ENCODE peak calls at places on chromosomes 13 and 19, in six cellular contexts. G is mucosa of descending colon, Q is astrocyte, A is fibroblast of mammary gland, W is thyroid gland, B is retinal pigment epithelial cell. S is an unnamed sample.

GRCh38 chr13:102724923-102725322 is 30.1 kb upstream of the METTL21C start:
- DNase-seq in G (peak), Q (peak), A (peak), W (no peak), B (no peak), S (peak)

GRCh38 chr13:37395544-37395943 is 203.0 kb downstream of the POSTN start:
- DNase-seq in G (no peak), Q (no peak), A (no peak), W (no peak), B (no peak), S (no peak)

GRCh38 chr13:34816543-34816942 is 125.5 kb upstream of the NBEA start:
- DNase-seq in G (no peak), Q (peak), A (no peak), W (no peak), B (no peak), S (peak)

GRCh38 chr19:49741210-49741844 is 21.8 kb downstream of the TSKS start:
- DNase-seq in G (no peak), Q (no peak), A (peak), W (no peak), B (no peak), S (peak)

GRCh38 chr13:42214445-42214844 is 57.5 kb upstream of the AKAP11 start:
- DNase-seq in G (no peak), Q (no peak), A (no peak), W (no peak), B (no peak), S (no peak)

GRCh38 chr13:48192536-48192935 is 40.5 kb upstream of the ITM2B start:
- DNase-seq in G (no peak), Q (no peak), A (no peak), W (no peak), B (no peak), S (no peak)

GRCh38 chr13:53398051-53398450 is 369.4 kb downstream of the OLFM4 start:
- DNase-seq in G (no peak), Q (no peak), A (no peak), W (no peak), B (no peak), S (no peak)

GRCh38 chr13:100130092-100130491 is 41.2 kb downstream of the PCCA start:
- DNase-seq in G (no peak), Q (peak), A (peak), W (peak), B (no peak), S (no peak)

GRCh38 chr13:63463782-63464610 is 2048.3 kb upstream of the PCDH20 start:
- DNase-seq in G (no peak), Q (no peak), A (no peak), W (no peak), B (no peak), S (no peak)

GRCh38 chr13:113997845-113998751 is 24.2 kb upstream of the C13orf46 start:
- DNase-seq in G (peak), Q (no peak), A (peak), W (peak), B (no peak), S (peak)

GRCh38 chr13:50509771-50510441 is 333.6 kb downstream of the DLEU7 start:
- DNase-seq in G (no peak), Q (peak), A (no peak), W (no peak), B (no peak), S (no peak)

GRCh38 chr13:33859691-33860303 is 41.8 kb downstream of the RFC3 start:
- DNase-seq in G (no peak), Q (no peak), A (peak), W (no peak), B (no peak), S (no peak)

GRCh38 chr13:94956407-94957110 is 244.2 kb upstream of the SOX21 start:
- DNase-seq in G (no peak), Q (peak), A (no peak), W (no peak), B (no peak), S (no peak)

GRCh38 chr19:18587962-18588610 is 512 bp upstream of the REX1BD start:
- DNase-seq in G (no peak), Q (no peak), A (no peak), W (no peak), B (no peak), S (no peak)

GRCh38 chr19:18588611-18589379 is at the start of gene REX1BD:
- DNase-seq in G (peak), Q (peak), A (peak), W (peak), B (peak), S (peak)

GRCh38 chr19:18591735-18592385 is 3.3 kb downstream of the REX1BD start:
- DNase-seq in G (no peak), Q (no peak), A (peak), W (no peak), B (no peak), S (no peak)

GRCh38 chr19:18589380-18590272 is 1.0 kb downstream of the REX1BD start:
- DNase-seq in G (peak), Q (peak), A (peak), W (peak), B (no peak), S (peak)

GRCh38 chr19:18590273-18591272 is 2.0 kb downstream of the REX1BD start:
- DNase-seq in G (no peak), Q (peak), A (peak), W (no peak), B (no peak), S (peak)
- TF ChIP-seq CTCF in G (no peak), Q (peak), A (peak), W (no peak), B (peak), S (peak)

DNA sequence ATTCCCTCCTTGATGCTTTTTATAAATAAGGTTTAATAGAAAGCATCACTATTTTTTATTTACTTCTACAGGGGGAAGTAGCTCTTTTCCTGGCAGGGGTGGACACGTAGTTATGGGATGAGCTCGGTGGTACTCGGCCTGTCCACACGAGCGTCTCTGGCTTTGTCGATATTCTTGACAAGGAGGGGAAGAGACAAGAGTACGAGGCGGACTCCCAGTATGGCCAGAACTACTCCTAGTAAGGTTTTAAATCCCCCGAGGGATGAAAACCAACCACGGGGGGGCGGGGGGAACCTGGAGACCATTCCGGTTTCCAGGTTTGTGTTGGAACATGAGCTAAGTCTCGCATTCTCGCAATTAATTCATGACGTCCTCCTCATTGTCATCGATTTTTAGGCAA is 5.6 kb upstream of the BSG start:
- DNase-seq in G (no peak), Q (no peak), A (no peak), W (no peak), B (no peak), S (no peak)
- H3K4me3 ChIP-seq in G (no peak), Q (no peak), A (no peak), W (no peak), B (no peak), S (no peak)

GRCh38 chr19:4241824-4242430 is 5.0 kb upstream of the YJU2 start:
- DNase-seq in G (no peak), Q (no peak), A (no peak), W (no peak), B (no peak), S (no peak)

GRCh38 chr19:4246767-4247593 is at the start of gene YJU2:
- DNase-seq in G (peak), Q (peak), A (peak), W (peak), B (peak), S (peak)
- TF ChIP-seq CTCF in G (no peak), Q (peak), A (peak), W (peak), B (peak), S (peak)

GRCh38 chr19:10259162-10259905 is 7.3 kb downstream of the MRPL4 start:
- DNase-seq in G (peak), Q (peak), A (peak), W (peak), B (peak), S (peak)
- H3K4me3 ChIP-seq in G (no peak), Q (no peak), A (no peak), W (no peak), B (no peak), S (no peak)

DNA sequence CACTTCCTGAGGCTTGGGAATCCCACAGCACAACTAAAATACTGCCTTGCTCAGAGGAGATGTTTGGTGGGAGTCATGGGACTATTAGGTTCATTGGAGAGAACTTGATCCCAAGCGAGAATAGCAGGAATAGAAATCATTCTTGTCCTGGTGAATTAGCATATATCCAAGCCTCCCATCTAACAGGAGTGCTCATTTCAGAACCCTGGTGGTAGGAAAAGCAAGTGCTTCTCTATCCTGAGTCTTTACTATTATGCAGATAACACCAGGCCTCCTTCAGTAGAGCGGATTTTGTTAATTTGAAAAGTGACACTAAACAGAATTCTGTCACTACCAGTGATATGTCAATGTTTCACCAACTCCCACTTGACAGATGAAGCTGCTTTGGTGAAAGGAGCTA is 199.5 kb downstream of the ATP8A2 start:
- DNase-seq in G (no peak), Q (no peak), A (no peak), W (no peak), B (no peak), S (peak)
- TF ChIP-seq CTCF in G (no peak), Q (peak), A (no peak), W (no peak), B (peak), S (peak)